ENCODE peak calls at places on chromosomes 13 and 19, in four cellular contexts. One of them, this sample, is unnamed.

GRCh38 chr13:92804346-92804745 is 422.3 kb upstream of the GPC6 start:
- DNase-seq in tibial artery: no peak
- DNase-seq in body of pancreas: no peak
- DNase-seq in HAP-1: no peak
- DNase-seq in this sample: no peak

GRCh38 chr13:110445722-110446569 is 115.6 kb downstream of the RAB20 start:
- DNase-seq in HAP-1: no peak
- DNase-seq in tibial artery: peak; percentile 65
- DNase-seq in body of pancreas: no peak
- DNase-seq in this sample: no peak

GRCh38 chr13:79451500-79451962 is 29.4 kb upstream of the NDFIP2 start:
- DNase-seq in HAP-1: no peak
- DNase-seq in body of pancreas: no peak
- DNase-seq in tibial artery: no peak
- DNase-seq in this sample: peak; percentile 89

GRCh38 chr13:26971990-26972888 is 199.4 kb downstream of the USP12 start:
- DNase-seq in HAP-1: no peak
- DNase-seq in body of pancreas: peak; percentile 70
- DNase-seq in tibial artery: no peak
- DNase-seq in this sample: peak; percentile 29

GRCh38 chr19:45187421-45188100 is 9.0 kb downstream of the BLOC1S3 start:
- DNase-seq in HAP-1: peak; percentile 31
- DNase-seq in body of pancreas: no peak
- DNase-seq in tibial artery: no peak
- DNase-seq in this sample: peak; percentile 71

GRCh38 chr19:1239796-1240737 is 1.5 kb upstream of the ATP5F1D start:
- DNase-seq in body of pancreas: peak; percentile 79
- DNase-seq in tibial artery: peak; percentile 93
- DNase-seq in HAP-1: peak; percentile 84
- DNase-seq in this sample: peak; percentile 96

GRCh38 chr19:55189424-55189823 is 9.3 kb upstream of the SYT5 start:
- DNase-seq in tibial artery: no peak
- DNase-seq in body of pancreas: no peak
- DNase-seq in HAP-1: no peak
- DNase-seq in this sample: no peak

GRCh38 chr13:82900453-82900852 is 981.8 kb downstream of the SLITRK1 start:
- DNase-seq in HAP-1: no peak
- DNase-seq in tibial artery: no peak
- DNase-seq in body of pancreas: no peak
- DNase-seq in this sample: no peak

GRCh38 chr13:112923962-112924361 is 45.1 kb upstream of the MCF2L start:
- DNase-seq in body of pancreas: no peak
- DNase-seq in HAP-1: no peak
- DNase-seq in tibial artery: no peak
- DNase-seq in this sample: no peak

GRCh38 chr19:56639217-56639616 is 3.7 kb upstream of the SMIM17 start:
- DNase-seq in tibial artery: no peak
- DNase-seq in HAP-1: no peak
- DNase-seq in body of pancreas: no peak
- DNase-seq in this sample: peak; percentile 46

GRCh38 chr19:2887391-2887914 is 13.3 kb upstream of the ZNF57 start:
- DNase-seq in body of pancreas: no peak
- DNase-seq in HAP-1: peak; percentile 95
- DNase-seq in tibial artery: peak; percentile 23
- DNase-seq in this sample: peak; percentile 72

GRCh38 chr13:102236830-102237621 is 164.8 kb downstream of the FGF14 start:
- DNase-seq in HAP-1: no peak
- DNase-seq in tibial artery: no peak
- DNase-seq in body of pancreas: no peak
- DNase-seq in this sample: no peak

GRCh38 chr13:40120288-40120687 is 464.8 kb downstream of the COG6 start:
- DNase-seq in body of pancreas: no peak
- DNase-seq in HAP-1: peak; percentile 62
- DNase-seq in tibial artery: no peak
- DNase-seq in this sample: peak; percentile 88

GRCh38 chr19:3712663-3713531 is 4.7 kb downstream of the TJP3 start:
- DNase-seq in HAP-1: no peak
- DNase-seq in body of pancreas: no peak
- DNase-seq in tibial artery: no peak
- DNase-seq in this sample: no peak

GRCh38 chr19:1063030-1063908 is 3.7 kb upstream of the ARHGAP45 start:
- DNase-seq in body of pancreas: no peak
- DNase-seq in HAP-1: no peak
- DNase-seq in tibial artery: no peak
- DNase-seq in this sample: no peak

GRCh38 chr19:38793186-38793585 is 4.2 kb downstream of the LGALS7B start:
- DNase-seq in tibial artery: no peak
- DNase-seq in body of pancreas: no peak
- DNase-seq in HAP-1: no peak
- DNase-seq in this sample: peak; percentile 59

GRCh38 chr19:46697142-46697960 is 19.6 kb downstream of the PRKD2 start:
- DNase-seq in body of pancreas: peak; percentile 85
- DNase-seq in HAP-1: no peak
- DNase-seq in tibial artery: peak; percentile 93
- DNase-seq in this sample: peak; percentile 96

GRCh38 chr19:38057954-38058690 is 151.1 kb downstream of the SIPA1L3 start:
- DNase-seq in body of pancreas: peak; percentile 54
- DNase-seq in HAP-1: no peak
- DNase-seq in tibial artery: no peak
- DNase-seq in this sample: no peak

GRCh38 chr13:98340026-98340425 is 163.0 kb upstream of the RNF113B start:
- DNase-seq in tibial artery: no peak
- DNase-seq in HAP-1: no peak
- DNase-seq in body of pancreas: no peak
- DNase-seq in this sample: peak; percentile 20

GRCh38 chr13:81395368-81395767 is 1054.4 kb upstream of the SPRY2 start:
- DNase-seq in HAP-1: no peak
- DNase-seq in tibial artery: no peak
- DNase-seq in body of pancreas: no peak
- DNase-seq in this sample: peak; percentile 66

GRCh38 chr19:50718255-50719118 is 1.1 kb downstream of the SHANK1 start:
- DNase-seq in body of pancreas: no peak
- DNase-seq in HAP-1: no peak
- DNase-seq in tibial artery: no peak
- DNase-seq in this sample: no peak
- H3K4me3 ChIP-seq in body of pancreas: no peak overlapping the region
- H3K4me3 ChIP-seq in HAP-1: peak overlapping the region; percentile 39
- H3K4me3 ChIP-seq in tibial artery: no peak overlapping the region
- H3K4me3 ChIP-seq in this sample: peak overlapping the region; percentile 41

DNA sequence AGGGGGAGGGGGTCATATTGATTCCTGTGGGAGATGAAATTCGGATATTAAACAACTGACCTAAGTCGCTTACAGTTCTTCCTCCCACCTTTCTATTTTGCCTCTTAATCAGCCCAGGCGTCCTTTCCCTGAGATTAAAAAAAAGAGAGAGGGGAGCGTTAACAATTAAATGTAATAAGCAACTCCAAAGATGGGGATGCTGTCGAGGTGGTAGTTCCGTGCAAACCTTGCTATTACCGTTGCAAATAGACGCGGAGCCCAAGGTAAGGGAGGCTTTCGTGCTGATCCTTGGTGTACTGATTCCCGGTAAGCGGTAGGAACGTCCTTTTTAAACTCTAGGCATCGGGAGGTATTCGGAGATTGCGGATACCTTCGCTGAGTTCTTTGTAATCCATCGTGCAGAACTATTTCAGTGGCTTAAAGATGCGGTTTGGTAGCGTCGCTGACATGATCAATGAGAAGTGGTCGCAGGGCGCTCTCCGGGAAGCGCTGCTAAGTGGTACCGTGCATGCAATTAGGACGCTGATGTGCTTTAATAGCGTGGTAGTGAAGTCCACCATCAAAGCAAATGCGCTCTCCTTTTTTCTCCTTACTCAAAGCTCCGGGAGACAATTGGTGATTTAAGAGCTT is 3.1 kb downstream of the SLITRK5 start:
- DNase-seq in HAP-1: no peak
- DNase-seq in tibial artery: no peak
- DNase-seq in body of pancreas: no peak
- DNase-seq in this sample: no peak
- H3K4me3 ChIP-seq in HAP-1: peak overlapping the region; percentile 53
- H3K4me3 ChIP-seq in tibial artery: no peak overlapping the region
- H3K4me3 ChIP-seq in body of pancreas: no peak overlapping the region
- H3K4me3 ChIP-seq in this sample: peak overlapping the region; percentile 47

DNA sequence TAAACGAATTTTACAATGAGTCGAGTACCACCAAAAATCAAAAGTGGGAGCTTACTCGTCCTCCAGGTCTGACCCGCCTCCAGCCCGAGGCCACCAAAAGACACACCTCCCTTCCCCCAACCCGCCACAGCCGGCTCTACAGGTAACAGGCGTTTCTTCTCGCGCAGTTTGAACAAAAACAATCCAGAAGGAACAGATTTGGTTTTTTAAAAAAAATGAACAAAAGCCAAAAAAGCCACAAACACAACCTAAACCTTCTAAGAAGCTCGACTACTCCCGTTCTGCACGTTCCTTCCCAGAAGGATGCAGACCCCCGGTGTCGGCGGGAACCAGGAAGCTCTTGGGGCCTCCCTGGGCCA is 667 bp downstream of the ZDHHC20 start:
- DNase-seq in tibial artery: no peak
- DNase-seq in body of pancreas: peak; percentile 60
- DNase-seq in HAP-1: peak; percentile 55
- DNase-seq in this sample: peak; percentile 53
- H3K4me3 ChIP-seq in tibial artery: peak overlapping the region; percentile 74
- H3K4me3 ChIP-seq in body of pancreas: peak overlapping the region; percentile 98
- H3K4me3 ChIP-seq in HAP-1: peak overlapping the region; percentile 85
- H3K4me3 ChIP-seq in this sample: peak overlapping the region; percentile 82

GRCh38 chr19:35739275-35740107 is 2.8 kb downstream of the IGFLR1 start:
- DNase-seq in body of pancreas: no peak
- DNase-seq in HAP-1: no peak
- DNase-seq in tibial artery: no peak
- DNase-seq in this sample: no peak
- H3K4me3 ChIP-seq in body of pancreas: no peak overlapping the region
- H3K4me3 ChIP-seq in HAP-1: peak overlapping the region; percentile 57
- H3K4me3 ChIP-seq in tibial artery: peak overlapping the region; percentile 58
- H3K4me3 ChIP-seq in this sample: peak overlapping the region; percentile 57

DNA sequence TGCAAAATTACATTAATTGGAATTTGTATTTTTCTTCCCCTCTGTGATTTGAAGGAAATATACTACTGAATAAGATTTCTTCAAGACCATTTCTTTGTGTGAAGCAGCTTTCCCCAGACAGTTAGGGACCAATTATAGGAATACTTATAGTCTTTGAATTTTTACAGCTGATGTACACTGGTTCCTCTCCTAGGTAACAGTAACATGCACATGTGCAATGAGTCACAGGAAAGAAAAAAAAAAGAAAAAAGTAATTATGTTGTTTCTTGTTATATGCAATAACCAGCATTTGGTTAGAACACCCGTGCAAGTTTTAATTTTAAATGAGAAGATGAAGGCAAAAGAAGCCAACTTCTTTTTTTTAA is 81.9 kb downstream of the PCDH9 start:
- DNase-seq in body of pancreas: no peak
- DNase-seq in tibial artery: no peak
- DNase-seq in HAP-1: peak; percentile 57
- DNase-seq in this sample: peak; percentile 52
- H3K4me3 ChIP-seq in body of pancreas: no peak overlapping the region
- H3K4me3 ChIP-seq in tibial artery: no peak overlapping the region
- H3K4me3 ChIP-seq in HAP-1: no peak overlapping the region
- H3K4me3 ChIP-seq in this sample: no peak overlapping the region